ENCODE peak calls at places on chromosome 2, in four cellular contexts. L is activated naive CD8-positive, alpha-beta T cell treated with anti-CD3 and anti-CD28 coated beads, Interleukin-2, amount 10 ng/mL, durations not matched to agents 7 days and 5 days; M is NCI-H524; I is activated CD8-positive, alpha-beta memory T cell treated with anti-CD3 and anti-CD28 coated beads for 4 hours. W is an unnamed sample.

GRCh38 chr2:64937341-64938230 is 51.6 kb upstream of the SLC1A4 start:
- DNase-seq in M (no peak), L (no peak), I (no peak), W (no peak)

GRCh38 chr2:228447266-228447915 is 265.9 kb upstream of the SPHKAP start:
- DNase-seq in L (no peak), M (no peak), I (no peak), W (peak)

GRCh38 chr2:200274116-200275075 is 32.1 kb upstream of the SPATS2L start:
- DNase-seq in M (no peak), I (no peak), L (no peak), W (no peak)

GRCh38 chr2:239227111-239227581 is 173.7 kb downstream of the HDAC4 start:
- DNase-seq in L (no peak), I (no peak), M (no peak), W (no peak)

GRCh38 chr2:220664272-220665107 is 907.6 kb downstream of the EPHA4 start:
- DNase-seq in M (peak), I (no peak), L (no peak), W (no peak)

GRCh38 chr2:170996316-170996715 is 67.3 kb downstream of the GORASP2 start:
- DNase-seq in I (no peak), M (no peak), L (no peak), W (no peak)

GRCh38 chr2:218993345-218994315 is at the start of gene CRYBA2:
- DNase-seq in L (no peak), I (no peak), M (no peak), W (peak)

GRCh38 chr2:17972991-17973390 is 94.5 kb downstream of the KCNS3 start:
- DNase-seq in I (no peak), L (no peak), M (no peak), W (no peak)

GRCh38 chr2:170396799-170397459 is 219.0 kb downstream of the MYO3B start:
- DNase-seq in I (no peak), M (no peak), L (no peak), W (peak)

GRCh38 chr2:151228847-151229497 is 32.7 kb downstream of the RBM43 start:
- DNase-seq in M (no peak), L (no peak), I (no peak), W (peak)

GRCh38 chr2:113894156-113894743 is 4.4 kb downstream of the ACTR3 start:
- DNase-seq in M (no peak), I (no peak), L (no peak), W (peak)

GRCh38 chr2:217866457-217866856 is 136.3 kb downstream of the TNS1 start:
- DNase-seq in L (no peak), I (no peak), M (no peak), W (no peak)

GRCh38 chr2:174771631-174772491 is 7.6 kb upstream of the CHRNA1 start:
- DNase-seq in L (no peak), I (no peak), M (peak), W (peak)

W was measured in PC-3.